ENCODE peak calls at places on chromosomes 1 and 21, in eight cellular contexts. T is uterus, R is thyroid gland, X is adrenal gland, Y is vagina, P is body of pancreas, L is transverse colon, S is ovary. A is an unnamed sample.

GRCh38 chr1:229675396-229675795 is 49.3 kb downstream of the URB2 start:
- DNase-seq in R (no peak), X (no peak), S (no peak), L (no peak), P (no peak), Y (no peak), T (no peak), A (no peak)

GRCh38 chr1:46199233-46199749 is 1.1 kb upstream of the POMGNT1 start:
- DNase-seq in R (no peak), S (no peak), Y (no peak), X (no peak), P (no peak), T (no peak), L (no peak), A (no peak)

GRCh38 chr21:31501921-31502320 is 157.6 kb upstream of the SOD1 start:
- DNase-seq in Y (no peak), R (no peak), X (no peak), L (no peak), T (no peak), S (no peak), P (no peak), A (no peak)

GRCh38 chr1:182754915-182755314 is 34.7 kb upstream of the NPL start:
- DNase-seq in P (no peak), T (no peak), R (no peak), S (no peak), L (no peak), Y (no peak), X (no peak), A (no peak)

GRCh38 chr1:184827600-184828368 is 73.1 kb upstream of the EDEM3 start:
- DNase-seq in Y (no peak), R (peak; percentile 68), S (no peak), X (peak; percentile 36), L (no peak), P (no peak), T (no peak), A (no peak)

GRCh38 chr21:39316062-39316461 is 2.6 kb upstream of the BRWD1 start:
- DNase-seq in X (no peak), T (no peak), S (no peak), R (no peak), L (no peak), P (no peak), Y (no peak), A (no peak)

GRCh38 chr1:69846267-69846666 is 278.5 kb downstream of the LRRC7 start:
- DNase-seq in L (no peak), T (no peak), Y (no peak), X (no peak), P (no peak), R (no peak), S (no peak), A (no peak)

GRCh38 chr1:6488602-6489382 is 2.7 kb downstream of the PLEKHG5 start:
- DNase-seq in P (no peak), T (no peak), R (no peak), L (peak; percentile 81), Y (no peak), X (no peak), S (no peak), A (no peak)

GRCh38 chr1:225652726-225653462 is at the start of gene ENAH:
- DNase-seq in R (peak; percentile 82), T (peak; percentile 86), L (peak; percentile 78), Y (no peak), S (peak; percentile 90), P (peak; percentile 89), X (peak; percentile 84), A (peak; percentile 83)

GRCh38 chr1:243470492-243470891 is 214.7 kb downstream of the SDCCAG8 start:
- DNase-seq in L (no peak), P (no peak), R (no peak), X (no peak), S (no peak), Y (no peak), T (no peak), A (no peak)

GRCh38 chr1:54714881-54715492 is 674 bp upstream of the TTC4 start:
- DNase-seq in R (no peak), P (no peak), T (no peak), Y (no peak), X (no peak), L (no peak), S (no peak), A (no peak)

GRCh38 chr1:162632234-162632666 is at the start of gene DDR2:
- DNase-seq in Y (no peak), T (peak; percentile 83), L (peak; percentile 58), X (peak; percentile 92), P (peak; percentile 43), R (peak; percentile 8), S (peak; percentile 88), A (no peak)

GRCh38 chr1:147273409-147274307 is 31.2 kb downstream of the CHD1L start:
- DNase-seq in S (peak; percentile 38), T (no peak), P (peak; percentile 19), R (peak; percentile 16), L (no peak), X (peak; percentile 64), Y (no peak), A (no peak)

GRCh38 chr1:7539772-7540175 is 231.3 kb upstream of the VAMP3 start:
- DNase-seq in S (no peak), T (no peak), P (peak; percentile 59), R (peak; percentile 59), L (peak; percentile 43), X (peak; percentile 75), Y (no peak), A (no peak)

GRCh38 chr1:222749927-222750326 is 12.9 kb downstream of the FAM177B start:
- DNase-seq in S (no peak), R (no peak), X (no peak), L (no peak), P (no peak), Y (no peak), T (no peak), A (no peak)

GRCh38 chr21:34983680-34984086 is 65.4 kb downstream of the RUNX1 start:
- DNase-seq in S (no peak), X (peak; percentile 10), L (no peak), Y (no peak), T (no peak), R (no peak), P (no peak), A (no peak)

DNA sequence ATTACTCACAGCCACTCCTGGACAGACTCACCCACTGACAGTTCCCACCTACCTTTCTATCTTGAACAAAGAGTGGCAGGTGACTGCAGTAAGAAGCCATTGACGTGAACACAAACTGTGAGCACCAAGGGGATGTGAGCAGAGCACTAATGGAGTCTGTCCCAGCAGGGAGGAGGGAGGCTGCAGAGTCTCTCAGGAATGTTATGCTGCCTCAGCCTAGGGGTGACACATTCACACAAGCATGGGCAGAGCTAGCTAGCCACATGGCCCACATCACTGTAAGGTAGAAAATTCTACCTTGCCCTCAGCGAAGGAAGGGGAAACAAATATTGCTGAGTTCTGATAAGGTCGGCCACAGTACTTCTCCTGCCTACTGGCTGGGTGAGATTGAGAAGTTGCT is 56.8 kb upstream of the PTGFRN start:
- DNase-seq in P (no peak), L (no peak), R (no peak), T (no peak), S (no peak), X (no peak), Y (no peak), A (no peak)
- H3K4me1 ChIP-seq in P (peaks cover 35% of the 10 kb centered on the region), L (peaks cover 13% of the 10 kb centered on the region), R (no peaks in the 10 kb centered on the region), T (no peaks in the 10 kb centered on the region), S (peaks cover 4% of the 10 kb centered on the region), X (peaks cover 20% of the 10 kb centered on the region), Y (peaks cover 21% of the 10 kb centered on the region), A (peaks cover 13% of the 10 kb centered on the region)

GRCh38 chr1:47710075-47711071 is 272.5 kb downstream of the FOXD2 start:
- DNase-seq in T (peak; percentile 69), Y (no peak), P (peak; percentile 75), X (peak; percentile 84), S (peak; percentile 45), R (peak; percentile 70), L (peak; percentile 85), A (peak; percentile 88)
- TF ChIP-seq POLR2A in T (no peak), Y (no peak), P (no peak), X (no peak), S (no peak), R (no peak), L (no peak), A (no peak)

GRCh38 chr1:240111558-240111957 is 19.9 kb downstream of the FMN2 start:
- DNase-seq in P (no peak), X (peak; percentile 17), S (no peak), Y (no peak), L (peak; percentile 53), R (no peak), T (no peak), A (no peak)
- TF ChIP-seq CTCF in P (no peak), X (no peak), S (no peak), Y (no peak), L (peak; percentile 49), R (no peak), T (no peak), A (no peak)

DNA sequence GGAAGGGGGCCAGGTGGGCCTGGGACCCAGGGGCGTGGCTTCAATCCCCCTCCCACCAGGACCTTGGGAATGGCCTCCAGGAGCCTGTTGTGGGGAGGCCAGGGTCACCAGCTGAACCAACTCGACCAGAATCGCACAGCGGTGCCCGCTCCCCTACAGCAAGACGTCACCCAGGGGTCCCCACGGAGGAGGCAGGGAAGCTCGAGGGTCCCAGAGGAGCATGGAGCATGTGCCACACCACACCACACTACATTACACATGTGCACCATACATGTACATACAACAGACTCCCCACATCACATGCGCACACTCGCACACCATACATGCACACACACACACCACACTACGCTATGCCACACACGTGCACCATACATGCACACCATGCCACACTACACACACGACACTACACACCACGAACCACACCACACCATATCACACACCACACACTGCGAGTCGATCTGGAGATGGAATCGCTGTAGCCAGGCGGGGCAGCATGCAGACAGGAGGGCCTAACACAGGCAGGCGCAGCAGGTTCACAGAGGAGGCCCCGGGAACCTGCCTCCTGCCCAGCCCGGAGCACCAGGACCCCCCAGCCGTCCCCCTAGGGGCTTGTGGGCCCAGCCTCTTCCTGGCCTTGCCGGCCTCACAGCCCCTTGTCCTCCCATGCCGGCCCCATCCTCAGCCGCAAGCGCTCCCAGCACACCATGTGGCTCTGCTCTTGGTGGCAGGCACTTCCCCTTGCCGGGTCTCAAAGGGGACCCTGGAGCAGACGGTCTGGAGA is 596 bp downstream of the ITGB2 start:
- DNase-seq in X (no peak), P (no peak), T (no peak), Y (no peak), L (no peak), R (no peak), S (no peak), A (no peak)
- H3K4me1 ChIP-seq in X (no peaks in the 10 kb centered on the region), P (no peaks in the 10 kb centered on the region), T (no peaks in the 10 kb centered on the region), Y (no peaks in the 10 kb centered on the region), L (no peaks in the 10 kb centered on the region), R (no peaks in the 10 kb centered on the region), S (no peaks in the 10 kb centered on the region), A (peaks cover 10% of the 10 kb centered on the region)